ENCODE peak calls at places on chromosomes 11 and 22, in six cellular contexts. N is mesenteric fat pad; V is anterior cingulate cortex; J is activated gamma-delta T cell; R is NCI-H226; M is activated T-helper 2 cell treated with anti-CD3 and anti-CD28 coated beads, Interferon-gamma antibody, Interleukin-2, Interleukin-4, amounts not matched to agents 10 μg/mL and 5 μg/mL and 100 μg/mL, durations not matched to agents 14 hours and 24 hours and 36 hours. G is an unnamed sample.

GRCh38 chr11:73372371-73372993 is 3.7 kb upstream of the RELT start:
- DNase-seq in R (peak), V (no peak), N (no peak), J (no peak), M (no peak), G (no peak)

GRCh38 chr11:133753150-133753549 is 92.2 kb downstream of the SPATA19 start:
- DNase-seq in M (no peak), J (no peak), V (no peak), N (no peak), R (no peak), G (no peak)

GRCh38 chr11:8810331-8811301 is 100.4 kb upstream of the AKIP1 start:
- DNase-seq in V (peak), J (no peak), N (no peak), M (no peak), R (no peak), G (peak)

GRCh38 chr11:1645357-1645821 is 15.8 kb downstream of the KRTAP5-5 start:
- DNase-seq in N (no peak), J (no peak), R (no peak), M (no peak), V (no peak), G (no peak)

GRCh38 chr11:119706887-119707286 is 22.1 kb downstream of the NECTIN1 start:
- DNase-seq in V (no peak), J (no peak), N (no peak), M (no peak), R (no peak), G (no peak)

GRCh38 chr11:19817265-19817851 is 104.7 kb downstream of the NAV2 start:
- DNase-seq in J (no peak), R (no peak), N (no peak), V (no peak), M (no peak), G (no peak)

GRCh38 chr11:130404727-130405126 is 23.7 kb downstream of the ADAMTS8 start:
- DNase-seq in R (no peak), M (no peak), V (no peak), J (no peak), N (no peak), G (no peak)

GRCh38 chr22:37121887-37122591 is 12.5 kb upstream of the TMPRSS6 start:
- DNase-seq in N (no peak), V (no peak), R (peak), J (peak), M (peak), G (no peak)

GRCh38 chr11:106086135-106086534 is 8.7 kb downstream of the AASDHPPT start:
- DNase-seq in R (no peak), M (no peak), J (no peak), V (no peak), N (no peak), G (no peak)

GRCh38 chr11:27214713-27215112 is 148.3 kb downstream of the CCDC34 start:
- DNase-seq in M (no peak), V (no peak), R (no peak), N (no peak), J (no peak), G (no peak)

GRCh38 chr22:47859891-47860290 is 1097.4 kb downstream of the TBC1D22A start:
- DNase-seq in J (no peak), R (no peak), M (no peak), V (no peak), N (no peak), G (no peak)

GRCh38 chr11:2934611-2935239 is 5.5 kb upstream of the PHLDA2 start:
- DNase-seq in V (no peak), R (no peak), N (no peak), J (no peak), M (no peak), G (no peak)

GRCh38 chr11:134266841-134267251 is 9.3 kb upstream of the GLB1L3 start:
- DNase-seq in V (no peak), J (no peak), M (no peak), N (no peak), R (peak), G (no peak)

GRCh38 chr11:130217133-130217631 is 57.6 kb downstream of the ST14 start:
- DNase-seq in R (no peak), J (no peak), N (peak), V (no peak), M (peak), G (no peak)

GRCh38 chr22:44071760-44072159 is 47.7 kb downstream of the PARVB start:
- DNase-seq in M (no peak), N (no peak), V (no peak), J (no peak), R (no peak), G (no peak)

GRCh38 chr11:29669336-29669735 is 347.5 kb downstream of the KCNA4 start:
- DNase-seq in N (no peak), J (no peak), V (no peak), R (no peak), M (no peak), G (no peak)

GRCh38 chr22:49052023-49052538 is 775.6 kb downstream of the BRD1 start:
- DNase-seq in V (peak), J (no peak), R (no peak), M (peak), N (peak), G (no peak)

GRCh38 chr11:128783513-128783912 is 83.6 kb downstream of the KCNJ1 start:
- DNase-seq in N (no peak), V (no peak), R (no peak), M (no peak), J (no peak), G (no peak)

GRCh38 chr11:112219476-112220232 is 6.6 kb upstream of the PTS start:
- DNase-seq in R (peak), M (peak), J (no peak), V (peak), N (no peak), G (peak)